ENCODE peak calls at places on chromosome 14, in four cellular contexts. One of them, this sample, is unnamed. For H3K4me1, the result is how much of the 10 kb centered on the place peaks cover.

GRCh38 chr14:76500011-76500410 is 124.1 kb downstream of the ESRRB start:
- ATAC-seq in HCT116: peak
- ATAC-seq in GM23338: no peak
- ATAC-seq in Panc1: no peak
- ATAC-seq in this sample: no peak

GRCh38 chr14:92690171-92691011 is 58.0 kb downstream of the LGMN start:
- ATAC-seq in HCT116: peak
- ATAC-seq in GM23338: no peak
- ATAC-seq in Panc1: peak
- ATAC-seq in this sample: no peak

GRCh38 chr14:60215127-60215444 is 33.9 kb upstream of the PPM1A start:
- ATAC-seq in HCT116: no peak
- ATAC-seq in GM23338: no peak
- ATAC-seq in Panc1: no peak
- ATAC-seq in this sample: peak

GRCh38 chr14:27025648-27026047 is 427.8 kb upstream of the NOVA1 start:
- ATAC-seq in HCT116: no peak
- ATAC-seq in GM23338: no peak
- ATAC-seq in Panc1: no peak
- ATAC-seq in this sample: no peak

GRCh38 chr14:39593339-39593738 is 161.1 kb upstream of the FBXO33 start:
- ATAC-seq in HCT116: no peak
- ATAC-seq in GM23338: no peak
- ATAC-seq in Panc1: no peak
- ATAC-seq in this sample: no peak

GRCh38 chr14:24986206-24986893 is 63.6 kb downstream of the STXBP6 start:
- ATAC-seq in HCT116: no peak
- ATAC-seq in GM23338: no peak
- ATAC-seq in Panc1: no peak
- ATAC-seq in this sample: no peak

GRCh38 chr14:33849455-33849801 is 101.4 kb downstream of the EGLN3 start:
- ATAC-seq in HCT116: no peak
- ATAC-seq in GM23338: no peak
- ATAC-seq in Panc1: no peak
- ATAC-seq in this sample: no peak

GRCh38 chr14:31189346-31190219 is 18.0 kb downstream of the HECTD1 start:
- ATAC-seq in HCT116: no peak
- ATAC-seq in GM23338: no peak
- ATAC-seq in Panc1: no peak
- ATAC-seq in this sample: no peak

GRCh38 chr14:52531481-52531880 is 20.8 kb downstream of the TXNDC16 start:
- ATAC-seq in HCT116: no peak
- ATAC-seq in GM23338: no peak
- ATAC-seq in Panc1: no peak
- ATAC-seq in this sample: no peak

GRCh38 chr14:91899213-91899612 is 31.9 kb upstream of the TC2N start:
- ATAC-seq in HCT116: peak
- ATAC-seq in GM23338: no peak
- ATAC-seq in Panc1: no peak
- ATAC-seq in this sample: no peak

GRCh38 chr14:89264196-89264800 is 152.7 kb downstream of the FOXN3 start:
- ATAC-seq in HCT116: no peak
- ATAC-seq in GM23338: no peak
- ATAC-seq in Panc1: no peak
- ATAC-seq in this sample: no peak

GRCh38 chr14:45140661-45141187 is 5.0 kb downstream of the FANCM start:
- ATAC-seq in HCT116: no peak
- ATAC-seq in GM23338: peak
- ATAC-seq in Panc1: no peak
- ATAC-seq in this sample: no peak

GRCh38 chr14:24843494-24843893 is 206.5 kb downstream of the STXBP6 start:
- ATAC-seq in HCT116: no peak
- ATAC-seq in GM23338: no peak
- ATAC-seq in Panc1: no peak
- ATAC-seq in this sample: no peak

GRCh38 chr14:68628605-68629310 is 164.1 kb downstream of the ZFP36L1 start:
- ATAC-seq in HCT116: peak
- ATAC-seq in GM23338: peak
- ATAC-seq in Panc1: no peak
- ATAC-seq in this sample: no peak

GRCh38 chr14:69780092-69780491 is 13.2 kb downstream of the SRSF5 start:
- ATAC-seq in HCT116: no peak
- ATAC-seq in GM23338: no peak
- ATAC-seq in Panc1: no peak
- ATAC-seq in this sample: no peak

GRCh38 chr14:69775012-69775411 is 8.1 kb downstream of the SRSF5 start:
- ATAC-seq in HCT116: no peak
- ATAC-seq in GM23338: no peak
- ATAC-seq in Panc1: no peak
- ATAC-seq in this sample: no peak

GRCh38 chr14:69779088-69779487 is 12.1 kb downstream of the SRSF5 start:
- ATAC-seq in HCT116: no peak
- ATAC-seq in GM23338: no peak
- ATAC-seq in Panc1: no peak
- ATAC-seq in this sample: no peak

GRCh38 chr14:69773571-69774276 is 6.8 kb downstream of the SRSF5 start:
- ATAC-seq in HCT116: no peak
- ATAC-seq in GM23338: no peak
- ATAC-seq in Panc1: no peak
- ATAC-seq in this sample: no peak

DNA sequence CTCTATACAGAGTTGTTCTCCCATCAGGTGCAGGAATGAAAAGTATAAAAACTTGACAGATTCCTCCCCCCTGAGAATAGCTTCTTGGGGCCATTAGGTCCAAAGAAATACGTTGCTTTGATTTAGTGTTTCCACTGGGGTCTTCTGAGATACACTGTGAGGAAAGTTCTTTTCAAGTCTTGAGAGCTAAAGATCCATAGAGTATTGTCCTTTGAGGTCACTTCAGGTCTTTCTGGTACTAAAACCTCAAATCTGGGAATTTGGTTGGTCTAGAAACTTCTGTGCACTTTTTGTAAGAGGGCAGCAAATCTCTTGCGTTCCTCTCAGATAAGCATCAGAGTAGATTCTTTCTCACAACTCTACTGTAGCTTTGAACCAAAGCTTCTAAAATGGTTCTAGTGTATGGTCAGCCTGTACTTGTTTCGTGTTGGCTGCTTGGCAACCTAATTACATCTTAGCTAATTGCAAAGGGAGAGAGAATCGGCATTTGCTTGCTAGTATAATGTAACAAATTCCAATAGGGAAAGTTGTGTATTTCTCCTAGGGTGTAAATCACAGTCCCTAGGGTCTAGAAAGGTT is 10.0 kb downstream of the SRSF5 start:
- ATAC-seq in HCT116: no peak
- ATAC-seq in GM23338: no peak
- ATAC-seq in Panc1: no peak
- ATAC-seq in this sample: no peak
- TF ChIP-seq POLR2AphosphoS5 in HCT116: no peak
- TF ChIP-seq POLR2AphosphoS5 in GM23338: no peak
- TF ChIP-seq POLR2AphosphoS5 in Panc1: no peak
- TF ChIP-seq POLR2AphosphoS5 in this sample: no peak

GRCh38 chr14:65211341-65211987 is 109.1 kb upstream of the MAX start:
- ATAC-seq in HCT116: peak
- ATAC-seq in GM23338: no peak
- ATAC-seq in Panc1: peak
- ATAC-seq in this sample: no peak

GRCh38 chr14:65208548-65208947 is 106.2 kb upstream of the MAX start:
- ATAC-seq in HCT116: no peak
- ATAC-seq in GM23338: no peak
- ATAC-seq in Panc1: no peak
- ATAC-seq in this sample: no peak

GRCh38 chr14:65213316-65213715 is 111.0 kb upstream of the MAX start:
- ATAC-seq in HCT116: no peak
- ATAC-seq in GM23338: peak
- ATAC-seq in Panc1: no peak
- ATAC-seq in this sample: no peak

GRCh38 chr14:65210827-65211192 is 108.5 kb upstream of the MAX start:
- ATAC-seq in HCT116: no peak
- ATAC-seq in GM23338: no peak
- ATAC-seq in Panc1: no peak
- ATAC-seq in this sample: no peak

DNA sequence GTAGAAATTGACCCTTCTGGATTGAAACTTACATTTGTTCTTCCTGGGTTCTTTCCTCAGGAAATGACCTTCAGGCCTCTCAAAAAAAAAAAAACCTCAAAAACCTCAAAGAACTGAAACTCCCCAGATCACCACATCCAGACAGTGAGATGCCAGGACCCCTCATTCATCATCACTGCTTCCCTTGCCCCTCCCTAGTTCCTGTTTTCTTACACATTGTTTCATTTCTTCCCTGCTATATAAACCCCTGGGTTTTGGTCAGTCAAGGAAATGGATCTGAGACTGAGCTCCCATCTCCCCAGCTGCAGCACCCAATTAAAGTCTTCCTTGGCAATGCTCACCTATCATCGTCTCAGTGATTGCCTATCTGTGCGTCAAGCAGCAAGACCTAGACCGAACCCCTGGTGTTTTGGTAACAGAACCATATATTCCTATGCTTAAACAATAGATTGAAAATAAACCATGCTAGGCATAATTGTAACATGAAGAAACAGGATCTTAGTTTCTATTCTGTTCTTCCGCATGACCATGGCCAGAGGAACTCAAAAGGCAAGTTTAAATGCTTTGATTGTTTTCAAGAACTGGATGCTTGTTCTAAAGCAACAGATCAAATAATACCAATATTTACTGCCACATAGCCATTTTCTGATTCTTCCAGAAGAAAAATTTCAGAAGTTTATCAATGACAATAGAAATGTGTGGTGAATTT is 108.0 kb upstream of the MAX start:
- ATAC-seq in HCT116: no peak
- ATAC-seq in GM23338: no peak
- ATAC-seq in Panc1: no peak
- ATAC-seq in this sample: no peak
- H3K4me1 ChIP-seq in HCT116: under half
- H3K4me1 ChIP-seq in GM23338: under half
- H3K4me1 ChIP-seq in Panc1: under half
- H3K4me1 ChIP-seq in this sample: under half

GRCh38 chr14:94171208-94171607 is 2.9 kb upstream of the PPP4R4 start:
- ATAC-seq in HCT116: no peak
- ATAC-seq in GM23338: no peak
- ATAC-seq in Panc1: no peak
- ATAC-seq in this sample: no peak
- H3K27ac ChIP-seq in HCT116: no peak
- H3K27ac ChIP-seq in GM23338: no peak
- H3K27ac ChIP-seq in Panc1: no peak
- H3K27ac ChIP-seq in this sample: no peak

GRCh38 chr14:73243341-73243740 is 6.0 kb downstream of the PAPLN start:
- ATAC-seq in HCT116: no peak
- ATAC-seq in GM23338: no peak
- ATAC-seq in Panc1: no peak
- ATAC-seq in this sample: no peak

GRCh38 chr14:73243748-73244147 is 6.4 kb downstream of the PAPLN start:
- ATAC-seq in HCT116: no peak
- ATAC-seq in GM23338: no peak
- ATAC-seq in Panc1: no peak
- ATAC-seq in this sample: no peak

GRCh38 chr14:73244541-73244940 is 7.2 kb downstream of the PAPLN start:
- ATAC-seq in HCT116: no peak
- ATAC-seq in GM23338: no peak
- ATAC-seq in Panc1: no peak
- ATAC-seq in this sample: no peak

GRCh38 chr14:73246387-73247150 is 9.3 kb downstream of the PAPLN start:
- ATAC-seq in HCT116: no peak
- ATAC-seq in GM23338: no peak
- ATAC-seq in Panc1: no peak
- ATAC-seq in this sample: no peak

DNA sequence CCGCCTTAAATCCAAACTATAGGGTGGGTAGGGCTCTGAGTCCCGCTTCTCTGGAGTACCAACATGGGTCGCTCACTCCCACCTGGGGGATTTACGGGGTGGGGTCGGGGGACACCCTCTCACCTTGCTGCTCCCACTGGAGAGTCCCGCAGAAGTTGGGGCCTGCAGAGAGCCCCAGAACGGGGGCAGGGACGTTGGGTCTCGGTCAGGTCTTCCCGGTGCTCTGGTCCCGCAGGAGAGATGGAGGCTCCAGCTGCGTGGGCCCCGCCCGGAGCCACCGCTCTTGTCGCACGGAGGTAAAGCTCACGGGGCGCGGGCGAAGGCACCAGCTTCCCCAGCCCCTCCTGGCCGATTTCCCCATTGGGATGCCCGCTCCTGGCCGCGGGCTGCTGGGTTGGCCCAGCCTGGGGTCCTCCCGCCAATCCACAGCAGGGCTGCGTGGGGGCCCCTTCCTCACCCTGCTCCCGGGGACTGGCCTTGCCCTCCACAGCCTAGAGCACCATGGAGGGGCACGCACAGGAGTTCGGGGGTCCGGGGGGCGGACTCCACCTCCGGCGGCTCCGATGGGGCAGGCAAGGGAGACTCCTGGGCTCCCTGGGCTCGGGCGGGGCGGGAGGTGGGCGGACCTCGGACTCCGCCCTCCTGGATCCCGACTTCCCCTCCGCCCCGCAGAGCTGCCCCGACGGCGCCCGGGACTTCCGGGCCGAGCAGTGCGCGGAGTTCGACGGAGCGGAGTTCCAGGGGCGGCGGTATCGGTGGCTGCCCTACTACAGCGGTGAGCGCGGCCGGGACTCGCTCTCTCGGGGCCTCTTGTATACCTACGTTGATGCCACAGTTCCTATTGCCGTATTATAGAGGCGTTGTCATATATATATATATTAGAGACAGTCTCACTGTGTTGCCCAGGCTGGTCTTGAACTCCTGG is 8.4 kb downstream of the PAPLN start:
- ATAC-seq in HCT116: no peak
- ATAC-seq in GM23338: peak
- ATAC-seq in Panc1: peak
- ATAC-seq in this sample: peak
- TF ChIP-seq POLR2AphosphoS5 in HCT116: no peak
- TF ChIP-seq POLR2AphosphoS5 in GM23338: peak
- TF ChIP-seq POLR2AphosphoS5 in Panc1: peak
- TF ChIP-seq POLR2AphosphoS5 in this sample: no peak

This sample was measured in gastroesophageal sphincter.